ENCODE peak calls at places on chromosomes 1 and 21, in four cellular contexts. One of them, this sample, is unnamed.

GRCh38 chr1:114033219-114033706 is 54.0 kb downstream of the OLFML3 start:
- DNase-seq in left ventricle myocardium inferior: no peak
- DNase-seq in fibroblast of lung: peak
- DNase-seq in sigmoid colon: no peak
- DNase-seq in this sample: no peak

GRCh38 chr1:41238311-41239094 is 3.6 kb downstream of the SCMH1 start:
- DNase-seq in left ventricle myocardium inferior: no peak
- DNase-seq in fibroblast of lung: peak
- DNase-seq in sigmoid colon: no peak
- DNase-seq in this sample: no peak

GRCh38 chr1:216576246-216576645 is 147.0 kb downstream of the ESRRG start:
- DNase-seq in left ventricle myocardium inferior: no peak
- DNase-seq in fibroblast of lung: no peak
- DNase-seq in sigmoid colon: no peak
- DNase-seq in this sample: no peak

GRCh38 chr1:245310605-245311531 is 156.1 kb downstream of the KIF26B start:
- DNase-seq in left ventricle myocardium inferior: no peak
- DNase-seq in fibroblast of lung: peak
- DNase-seq in sigmoid colon: no peak
- DNase-seq in this sample: no peak

GRCh38 chr1:26044971-26045711 is 777 bp downstream of the SLC30A2 start:
- DNase-seq in left ventricle myocardium inferior: peak
- DNase-seq in fibroblast of lung: no peak
- DNase-seq in sigmoid colon: no peak
- DNase-seq in this sample: no peak

GRCh38 chr1:11913291-11913690 is 12.9 kb downstream of the KIAA2013 start:
- DNase-seq in left ventricle myocardium inferior: no peak
- DNase-seq in fibroblast of lung: no peak
- DNase-seq in sigmoid colon: no peak
- DNase-seq in this sample: no peak

GRCh38 chr1:206668351-206668750 is 16.4 kb upstream of the MAPKAPK2 start:
- DNase-seq in left ventricle myocardium inferior: no peak
- DNase-seq in fibroblast of lung: no peak
- DNase-seq in sigmoid colon: no peak
- DNase-seq in this sample: no peak

GRCh38 chr1:1782399-1783221 is 4.3 kb upstream of the NADK start:
- DNase-seq in left ventricle myocardium inferior: peak
- DNase-seq in fibroblast of lung: peak
- DNase-seq in sigmoid colon: no peak
- DNase-seq in this sample: peak

GRCh38 chr21:42144679-42145568 is 73.8 kb downstream of the UMODL1 start:
- DNase-seq in left ventricle myocardium inferior: no peak
- DNase-seq in fibroblast of lung: no peak
- DNase-seq in sigmoid colon: peak
- DNase-seq in this sample: no peak

GRCh38 chr1:9909222-9910046 is 635 bp downstream of the CTNNBIP1 start:
- DNase-seq in left ventricle myocardium inferior: peak
- DNase-seq in fibroblast of lung: peak
- DNase-seq in sigmoid colon: peak
- DNase-seq in this sample: no peak

GRCh38 chr1:243364866-243365265 is 109.0 kb downstream of the SDCCAG8 start:
- DNase-seq in left ventricle myocardium inferior: no peak
- DNase-seq in fibroblast of lung: no peak
- DNase-seq in sigmoid colon: no peak
- DNase-seq in this sample: no peak

GRCh38 chr1:241998412-241998921 is 431 bp downstream of the MAP1LC3C start:
- DNase-seq in left ventricle myocardium inferior: peak
- DNase-seq in fibroblast of lung: peak
- DNase-seq in sigmoid colon: peak
- DNase-seq in this sample: peak
- H3K4me3 ChIP-seq in left ventricle myocardium inferior: peak
- H3K4me3 ChIP-seq in fibroblast of lung: no peak
- H3K4me3 ChIP-seq in sigmoid colon: peak
- H3K4me3 ChIP-seq in this sample: peak

DNA sequence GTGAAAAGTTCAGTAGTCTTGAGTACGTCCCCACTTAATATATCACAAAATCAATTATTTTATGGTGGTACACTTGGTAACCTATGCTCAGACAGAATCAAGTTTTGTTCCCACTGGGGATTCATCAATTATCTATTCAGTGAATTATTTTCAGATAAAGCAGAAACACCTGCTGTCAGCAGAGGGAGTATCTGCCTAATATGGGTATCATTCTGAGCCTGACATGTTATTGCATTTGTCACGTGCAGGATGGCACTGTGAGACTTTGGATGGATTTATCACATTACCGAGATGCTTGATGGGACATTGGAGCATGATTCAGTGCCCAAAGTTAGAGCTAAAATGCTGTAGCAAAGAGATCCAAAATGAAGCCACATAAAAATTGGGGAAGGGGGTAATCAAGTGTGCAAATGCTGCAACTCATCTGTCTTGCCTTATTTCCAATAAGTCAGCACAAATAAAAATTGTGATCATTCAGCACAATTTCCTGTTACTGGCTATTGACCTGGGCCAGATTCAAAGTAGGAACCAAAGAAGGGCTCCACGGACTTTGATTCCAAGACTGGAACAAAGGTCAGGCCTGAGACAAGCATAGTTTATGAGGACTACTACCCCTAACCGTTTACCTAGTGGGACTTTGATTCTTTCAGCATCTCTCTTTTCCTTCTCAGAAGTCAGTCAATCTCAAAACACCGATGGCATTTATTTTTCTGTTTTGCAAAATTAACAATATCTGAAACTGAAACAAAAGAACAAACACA is 657.7 kb downstream of the LMO4 start:
- DNase-seq in left ventricle myocardium inferior: no peak
- DNase-seq in fibroblast of lung: no peak
- DNase-seq in sigmoid colon: no peak
- DNase-seq in this sample: no peak
- TF ChIP-seq CTCF in left ventricle myocardium inferior: no peak
- TF ChIP-seq CTCF in fibroblast of lung: no peak
- TF ChIP-seq CTCF in sigmoid colon: no peak
- TF ChIP-seq CTCF in this sample: no peak

GRCh38 chr21:36699026-36699545 is at the start of gene SIM2:
- DNase-seq in left ventricle myocardium inferior: no peak
- DNase-seq in fibroblast of lung: peak
- DNase-seq in sigmoid colon: no peak
- DNase-seq in this sample: no peak

GRCh38 chr21:36698160-36699025 is 522 bp upstream of the SIM2 start:
- DNase-seq in left ventricle myocardium inferior: no peak
- DNase-seq in fibroblast of lung: no peak
- DNase-seq in sigmoid colon: no peak
- DNase-seq in this sample: no peak

GRCh38 chr21:36696640-36697472 is 2.1 kb upstream of the SIM2 start:
- DNase-seq in left ventricle myocardium inferior: no peak
- DNase-seq in fibroblast of lung: no peak
- DNase-seq in sigmoid colon: no peak
- DNase-seq in this sample: peak

GRCh38 chr21:36696390-36696639 is 2.6 kb upstream of the SIM2 start:
- DNase-seq in left ventricle myocardium inferior: no peak
- DNase-seq in fibroblast of lung: no peak
- DNase-seq in sigmoid colon: no peak
- DNase-seq in this sample: no peak

DNA sequence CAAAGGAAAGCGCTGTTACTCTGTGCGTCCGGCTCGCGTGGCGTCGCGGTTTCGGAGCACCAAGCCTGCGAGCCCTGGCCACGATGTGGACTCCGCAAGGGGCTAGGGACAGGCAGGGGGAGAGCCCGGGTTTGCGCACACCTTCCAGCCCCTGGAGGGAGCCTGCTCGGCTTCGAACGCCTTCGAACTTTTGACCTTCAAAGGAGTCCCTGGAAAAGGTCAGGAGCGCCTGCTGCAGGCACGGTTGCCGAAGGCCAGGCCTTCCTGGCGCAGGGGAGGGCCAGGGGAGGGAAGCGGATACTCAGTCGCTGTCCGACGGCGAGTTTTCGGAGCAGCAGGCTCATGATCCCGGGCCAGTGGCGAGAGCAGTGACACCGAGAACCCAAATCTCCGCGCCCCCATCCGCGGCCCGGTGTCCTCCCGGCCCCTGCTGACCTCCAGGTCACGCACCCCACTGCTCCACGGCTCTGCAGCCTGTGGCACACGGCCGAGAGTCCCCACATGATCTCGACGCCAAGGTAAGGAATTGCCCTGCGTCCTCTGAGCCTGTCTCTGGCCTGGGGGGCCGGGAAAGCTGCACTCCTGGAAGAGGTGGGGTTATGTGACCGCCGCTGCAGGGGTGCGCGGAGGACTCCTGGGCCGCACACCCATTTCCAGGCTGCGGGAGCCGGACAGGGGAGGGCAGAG is 1.3 kb upstream of the SIM2 start:
- DNase-seq in left ventricle myocardium inferior: no peak
- DNase-seq in fibroblast of lung: no peak
- DNase-seq in sigmoid colon: no peak
- DNase-seq in this sample: no peak
- H3K4me3 ChIP-seq in left ventricle myocardium inferior: peak
- H3K4me3 ChIP-seq in fibroblast of lung: no peak
- H3K4me3 ChIP-seq in sigmoid colon: no peak
- H3K4me3 ChIP-seq in this sample: peak

DNA sequence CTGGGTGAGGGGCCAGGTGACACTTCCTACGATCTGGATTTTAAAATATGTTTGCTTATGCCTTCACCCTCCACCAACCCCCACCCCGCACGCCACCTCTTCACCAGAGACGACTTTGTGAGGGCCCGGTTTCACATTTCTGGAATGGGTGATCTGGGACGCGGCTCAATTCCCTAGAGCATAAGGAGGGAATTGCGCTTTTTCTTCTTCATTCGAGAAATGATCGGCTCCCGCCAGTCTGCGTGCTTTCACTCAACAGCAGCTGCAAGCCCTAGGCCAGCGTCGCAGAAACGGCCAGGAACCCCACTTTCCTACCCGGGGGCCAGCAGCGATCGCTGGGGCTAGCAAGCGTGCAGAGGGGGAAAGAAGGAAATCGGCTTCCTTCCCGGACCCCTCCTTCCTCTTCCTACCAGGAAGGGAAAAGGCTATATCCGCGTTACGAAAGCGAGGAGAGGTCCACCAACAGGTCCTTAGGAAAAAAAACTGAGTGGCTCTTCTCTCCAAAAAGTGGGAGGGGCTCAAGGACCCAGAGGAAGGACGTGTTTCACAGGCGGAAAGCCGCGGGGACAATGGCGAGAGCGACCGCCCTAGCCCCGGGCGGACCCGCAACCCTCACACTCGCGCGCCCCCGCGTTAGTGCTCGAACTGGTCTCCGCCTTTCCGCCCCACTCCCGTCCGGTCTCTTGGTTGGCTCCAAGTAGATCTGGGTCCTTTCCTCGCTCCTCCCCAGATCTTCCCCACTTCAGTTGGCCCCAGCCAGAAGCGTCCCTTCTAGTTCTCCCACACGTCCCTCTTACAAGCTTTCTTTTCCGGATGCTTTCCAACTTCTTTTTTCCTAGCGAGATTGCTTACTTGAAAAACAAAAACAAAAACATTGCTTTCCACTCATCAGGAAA is 1.1 kb upstream of the ADAMTS1 start:
- DNase-seq in left ventricle myocardium inferior: peak
- DNase-seq in fibroblast of lung: peak
- DNase-seq in sigmoid colon: peak
- DNase-seq in this sample: peak
- TF ChIP-seq CTCF in left ventricle myocardium inferior: no peak
- TF ChIP-seq CTCF in fibroblast of lung: peak
- TF ChIP-seq CTCF in sigmoid colon: no peak
- TF ChIP-seq CTCF in this sample: no peak

DNA sequence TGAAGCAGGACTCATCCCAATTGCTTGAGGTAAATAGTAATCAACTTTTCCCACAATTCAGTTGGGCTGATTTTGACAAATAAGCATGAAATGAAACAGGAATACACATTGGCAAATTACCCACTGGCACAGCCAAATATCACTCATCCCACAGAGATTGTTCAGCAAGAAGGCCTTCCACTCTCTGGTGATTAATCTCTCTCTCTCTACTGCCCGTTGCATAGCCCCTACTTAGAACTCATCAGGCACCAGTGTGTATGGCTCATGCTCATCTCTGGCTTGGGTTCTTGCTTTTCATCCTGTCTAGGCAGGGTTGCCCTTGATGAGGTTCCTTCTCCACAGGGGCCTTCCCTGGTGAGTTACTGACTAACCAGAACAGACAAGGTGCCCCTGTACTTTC is 1.1 kb downstream of the BSDC1 start:
- DNase-seq in left ventricle myocardium inferior: no peak
- DNase-seq in fibroblast of lung: peak
- DNase-seq in sigmoid colon: no peak
- DNase-seq in this sample: no peak
- H3K4me3 ChIP-seq in left ventricle myocardium inferior: peak
- H3K4me3 ChIP-seq in fibroblast of lung: peak
- H3K4me3 ChIP-seq in sigmoid colon: peak
- H3K4me3 ChIP-seq in this sample: peak

GRCh38 chr1:21121764-21122471 is 54.8 kb downstream of the EIF4G3 start:
- DNase-seq in left ventricle myocardium inferior: no peak
- DNase-seq in fibroblast of lung: no peak
- DNase-seq in sigmoid colon: no peak
- DNase-seq in this sample: no peak

GRCh38 chr1:21115098-21115760 is 61.5 kb downstream of the EIF4G3 start:
- DNase-seq in left ventricle myocardium inferior: no peak
- DNase-seq in fibroblast of lung: no peak
- DNase-seq in sigmoid colon: no peak
- DNase-seq in this sample: no peak

DNA sequence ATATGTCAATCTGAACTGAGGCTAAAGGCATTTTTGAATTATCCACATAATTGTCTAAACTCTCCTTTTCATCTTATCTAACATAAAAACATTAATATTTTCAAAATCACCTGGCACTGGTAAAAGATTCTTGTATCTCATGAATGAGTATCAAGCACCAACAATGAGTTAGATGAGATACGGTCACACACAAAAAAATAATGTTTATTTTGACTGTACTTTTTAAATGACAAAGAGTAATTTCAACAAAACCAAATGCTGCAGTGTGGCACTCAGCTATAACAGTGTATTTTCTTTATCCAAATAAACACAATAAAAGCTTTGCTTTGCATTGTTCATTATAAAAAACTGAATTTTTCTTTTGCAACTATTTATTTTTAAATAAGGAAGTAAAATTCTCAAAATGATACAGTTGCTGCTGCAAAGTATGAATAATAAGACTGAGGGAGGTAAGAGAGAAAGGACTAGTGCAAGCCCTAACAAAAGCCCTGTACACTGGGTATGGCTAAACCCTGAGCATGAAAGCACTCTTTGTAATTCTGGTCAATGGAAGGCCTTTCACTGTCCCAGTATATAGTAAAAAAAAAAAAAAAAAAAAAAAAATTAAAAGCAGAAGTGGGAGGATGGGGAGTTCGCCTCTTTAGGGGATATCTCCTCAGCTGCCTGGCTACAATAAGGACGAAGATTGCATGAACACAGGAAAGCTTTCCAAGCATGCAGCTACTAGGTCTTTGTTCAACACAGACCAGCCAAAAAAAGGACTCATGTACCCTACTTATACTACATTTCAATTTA is 59.3 kb downstream of the EIF4G3 start:
- DNase-seq in left ventricle myocardium inferior: no peak
- DNase-seq in fibroblast of lung: no peak
- DNase-seq in sigmoid colon: no peak
- DNase-seq in this sample: no peak
- TF ChIP-seq CTCF in left ventricle myocardium inferior: no peak
- TF ChIP-seq CTCF in fibroblast of lung: no peak
- TF ChIP-seq CTCF in sigmoid colon: no peak
- TF ChIP-seq CTCF in this sample: no peak

This sample was measured in coronary artery.